ENCODE peak calls at places on chromosomes 11 and 22, in nine cellular contexts. E is endodermal cell, H is endothelial cell of umbilical vein, D is IMR-90, B is colonic mucosa, T is pancreas, X is Peyer's patch, I is right atrium auricular region, S is A673. O is an unnamed sample.
A peak's percentile ranks its signal among the peaks of the same experiment; 100 is the strongest.

GRCh38 chr11:61551630-61552029 is 29.2 kb downstream of the SYT7 start:
- DNase-seq in E (no peak), H (no peak), D (peak; percentile 50), B (no peak), T (peak; percentile 61), X (no peak), I (peak; percentile 73), S (no peak), O (no peak)

GRCh38 chr11:84146826-84147225 is 860.7 kb upstream of the CCDC90B start:
- DNase-seq in E (no peak), H (no peak), D (no peak), B (no peak), T (no peak), X (no peak), I (no peak), S (no peak), O (no peak)

GRCh38 chr11:134019500-134019899 is 49.4 kb upstream of the JAM3 start:
- DNase-seq in E (no peak), H (no peak), D (no peak), B (no peak), T (no peak), X (no peak), I (no peak), S (no peak), O (no peak)

GRCh38 chr11:73980001-73980960 is 2.4 kb downstream of the UCP2 start:
- DNase-seq in E (peak; percentile 41), H (peak; percentile 77), D (peak; percentile 20), B (peak; percentile 83), T (peak; percentile 55), X (peak; percentile 93), I (peak; percentile 62), S (no peak), O (peak; percentile 39)

GRCh38 chr11:119935341-119935925 is 202.5 kb downstream of the TRIM29 start:
- DNase-seq in E (no peak), H (no peak), D (no peak), B (no peak), T (no peak), X (no peak), I (no peak), S (no peak), O (no peak)

GRCh38 chr22:22912722-22913253 is 25.2 kb downstream of the IGLL5 start:
- DNase-seq in E (no peak), H (no peak), D (no peak), B (no peak), T (no peak), X (no peak), I (no peak), S (no peak), O (peak; percentile 4)

GRCh38 chr11:128628343-128628673 is 41.0 kb upstream of the ETS1 start:
- DNase-seq in E (no peak), H (no peak), D (no peak), B (no peak), T (no peak), X (no peak), I (no peak), S (no peak), O (no peak)

GRCh38 chr11:73249304-73249703 is 22.8 kb upstream of the P2RY6 start:
- DNase-seq in E (peak; percentile 28), H (no peak), D (peak; percentile 22), B (no peak), T (no peak), X (no peak), I (no peak), S (no peak), O (no peak)

GRCh38 chr11:45816614-45817013 is 11.7 kb downstream of the SLC35C1 start:
- DNase-seq in E (peak; percentile 82), H (no peak), D (no peak), B (no peak), T (no peak), X (no peak), I (no peak), S (peak; percentile 57), O (no peak)

GRCh38 chr11:33376331-33377099 is 119.3 kb downstream of the HIPK3 start:
- DNase-seq in E (peak; percentile 80), H (no peak), D (no peak), B (no peak), T (peak; percentile 22), X (no peak), I (no peak), S (peak; percentile 59), O (no peak)

GRCh38 chr11:4658629-4659453 is 15.1 kb downstream of the OR51E1 start:
- DNase-seq in E (no peak), H (no peak), D (peak; percentile 37), B (no peak), T (no peak), X (no peak), I (no peak), S (no peak), O (no peak)

GRCh38 chr11:2133481-2134021 is 5.6 kb downstream of the IGF2 start:
- DNase-seq in E (no peak), H (no peak), D (no peak), B (no peak), T (peak; percentile 18), X (no peak), I (no peak), S (no peak), O (peak; percentile 41)

GRCh38 chr11:102914238-102915043 is 39.7 kb upstream of the MMP12 start:
- DNase-seq in E (peak; percentile 81), H (peak; percentile 53), D (peak; percentile 56), B (peak; percentile 36), T (no peak), X (no peak), I (no peak), S (peak; percentile 89), O (no peak)

GRCh38 chr11:99277281-99277680 is 256.5 kb downstream of the CNTN5 start:
- DNase-seq in E (no peak), H (no peak), D (no peak), B (no peak), T (no peak), X (no peak), I (no peak), S (no peak), O (no peak)

GRCh38 chr11:30917859-30918478 is 331.8 kb upstream of the MPPED2 start:
- DNase-seq in E (no peak), H (peak; percentile 60), D (peak; percentile 42), B (no peak), T (no peak), X (no peak), I (no peak), S (peak; percentile 93), O (no peak)

GRCh38 chr11:33172996-33173395 is 11.7 kb upstream of the CSTF3 start:
- DNase-seq in E (no peak), H (no peak), D (peak; percentile 31), B (no peak), T (no peak), X (no peak), I (no peak), S (no peak), O (peak; percentile 59)

GRCh38 chr11:112632866-112633505 is 328.2 kb upstream of the NCAM1 start:
- DNase-seq in E (no peak), H (no peak), D (no peak), B (no peak), T (no peak), X (no peak), I (no peak), S (no peak), O (no peak)

GRCh38 chr22:11627798-11628650 is 3900.0 kb upstream of the OR11H1 start:
- DNase-seq in E (no peak), H (no peak), D (no peak), B (no peak), T (peak; percentile 39), X (no peak), I (no peak), S (no peak), O (peak; percentile 41)

GRCh38 chr11:133443361-133443760 is 88.9 kb downstream of the OPCML start:
- DNase-seq in E (no peak), H (no peak), D (no peak), B (no peak), T (no peak), X (no peak), I (no peak), S (no peak), O (no peak)

GRCh38 chr11:2186669-2187266 is 15.2 kb upstream of the TH start:
- DNase-seq in E (peak; percentile 82), H (peak; percentile 11), D (no peak), B (no peak), T (no peak), X (no peak), I (no peak), S (peak; percentile 38), O (no peak)

DNA sequence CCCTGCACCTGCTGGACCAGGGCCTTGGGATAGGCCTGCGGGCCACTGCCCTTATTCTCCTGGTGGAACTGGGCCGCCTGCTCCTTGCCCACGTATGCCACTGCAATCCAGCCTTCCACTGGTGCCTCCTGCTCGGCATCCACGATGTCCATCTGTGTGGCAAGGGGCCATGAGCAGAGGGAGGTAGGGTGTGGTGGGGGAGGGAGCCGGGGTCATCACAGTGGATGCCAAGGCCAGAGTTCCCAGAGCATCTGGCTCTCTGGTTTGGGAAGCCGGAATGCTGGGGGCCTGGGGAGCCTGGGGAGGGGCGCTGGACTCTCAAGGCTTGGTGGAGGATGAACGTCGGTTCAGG is 627 bp downstream of the RNF215 start:
- DNase-seq in E (no peak), H (no peak), D (no peak), B (peak; percentile 21), T (peak; percentile 55), X (no peak), I (no peak), S (no peak), O (no peak)
- H3K27ac ChIP-seq in E (no peak overlapping the region), H (peak overlapping the region; percentile 20), D (peak overlapping the region; percentile 85), B (no peak overlapping the region), T (no peak overlapping the region), X (peak overlapping the region; percentile 61), I (peak overlapping the region; percentile 69), S (peak overlapping the region; percentile 54), O (no peak overlapping the region)

GRCh38 chr11:69889400-69890372 is 70.5 kb upstream of the FGF3 start:
- DNase-seq in E (peak; percentile 63), H (no peak), D (no peak), B (no peak), T (no peak), X (no peak), I (no peak), S (no peak), O (peak; percentile 15)
- H3K4me3 ChIP-seq in E (no peak overlapping the region), H (no peak overlapping the region), D (no peak overlapping the region), B (no peak overlapping the region), T (no peak overlapping the region), X (no peak overlapping the region), I (no peak overlapping the region), S (no peak overlapping the region), O (no peak overlapping the region)

DNA sequence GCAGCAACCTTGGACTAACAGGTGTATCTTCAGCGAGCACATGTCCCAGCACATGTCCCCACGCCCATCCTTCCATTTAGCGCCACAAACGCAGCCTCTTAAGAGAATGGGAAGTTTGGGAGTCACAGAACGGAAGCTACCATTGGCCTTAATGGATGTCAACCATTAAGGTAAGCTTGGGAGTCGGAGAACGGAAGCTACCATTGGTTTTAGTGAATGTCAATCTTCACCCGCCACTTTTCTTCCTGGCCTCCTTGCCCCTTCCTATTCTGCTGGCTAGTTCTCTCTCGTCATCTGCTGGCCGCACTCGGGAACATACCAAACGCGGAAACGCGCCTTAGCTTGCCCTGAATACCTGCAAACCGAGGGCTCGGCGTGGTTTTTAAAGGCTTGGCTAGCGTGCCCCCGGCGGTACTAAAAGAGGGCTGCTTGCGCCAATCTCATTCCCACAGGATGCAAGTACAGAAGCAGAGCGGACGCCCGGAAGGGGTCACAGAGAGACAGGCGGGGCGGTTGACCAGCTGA is 24.3 kb downstream of the GLYATL1 start:
- DNase-seq in E (peak; percentile 93), H (no peak), D (peak; percentile 59), B (no peak), T (peak; percentile 27), X (no peak), I (no peak), S (no peak), O (no peak)
- TF ChIP-seq CTCF in E (peak; percentile 65), H (no peak), D (peak; percentile 19), B (no peak), T (no peak), X (no peak), I (no peak), S (no peak), O (no peak)

GRCh38 chr22:29623059-29623458 is 19.6 kb downstream of the NF2 start:
- DNase-seq in E (no peak), H (no peak), D (no peak), B (no peak), T (no peak), X (no peak), I (no peak), S (no peak), O (no peak)
- H3K27ac ChIP-seq in E (no peak overlapping the region), H (peak overlapping the region; percentile 98), D (peak overlapping the region; percentile 87), B (no peak overlapping the region), T (peak overlapping the region; percentile 67), X (no peak overlapping the region), I (no peak overlapping the region), S (no peak overlapping the region), O (peak overlapping the region; percentile 32)

O was measured in psoas muscle.